ENCODE peak calls at places on chromosome 14, in nine cellular contexts. One of them, this sample, is unnamed.

GRCh38 chr14:101004176-101004575 is 100.7 kb upstream of the RTL1 start:
- DNase-seq in RWPE1: no peak
- DNase-seq in brain microvascular endothelial cell: no peak
- DNase-seq in small intestine: no peak
- DNase-seq in ovary: no peak
- DNase-seq in HL-60: no peak
- DNase-seq in PC-3: no peak
- DNase-seq in left ventricle myocardium inferior: no peak
- DNase-seq in Peyer's patch: no peak
- DNase-seq in this sample: no peak

GRCh38 chr14:74333909-74334308 is 14.4 kb upstream of the VRTN start:
- DNase-seq in RWPE1: no peak
- DNase-seq in brain microvascular endothelial cell: peak; percentile 61
- DNase-seq in small intestine: no peak
- DNase-seq in ovary: no peak
- DNase-seq in HL-60: no peak
- DNase-seq in PC-3: no peak
- DNase-seq in left ventricle myocardium inferior: no peak
- DNase-seq in Peyer's patch: no peak
- DNase-seq in this sample: no peak

GRCh38 chr14:21868442-21869046 is 194.9 kb upstream of the OR4E1 start:
- DNase-seq in RWPE1: peak; percentile 39
- DNase-seq in brain microvascular endothelial cell: peak; percentile 80
- DNase-seq in small intestine: peak; percentile 54
- DNase-seq in ovary: no peak
- DNase-seq in HL-60: no peak
- DNase-seq in PC-3: peak; percentile 78
- DNase-seq in left ventricle myocardium inferior: no peak
- DNase-seq in Peyer's patch: peak; percentile 60
- DNase-seq in this sample: peak; percentile 86

GRCh38 chr14:90060312-90060964 is 1.4 kb upstream of the KCNK13 start:
- DNase-seq in RWPE1: peak; percentile 65
- DNase-seq in brain microvascular endothelial cell: peak; percentile 13
- DNase-seq in small intestine: peak; percentile 52
- DNase-seq in ovary: no peak
- DNase-seq in HL-60: peak; percentile 27
- DNase-seq in PC-3: peak; percentile 65
- DNase-seq in left ventricle myocardium inferior: peak; percentile 42
- DNase-seq in Peyer's patch: no peak
- DNase-seq in this sample: peak; percentile 73

GRCh38 chr14:25050494-25051170 is 685 bp upstream of the STXBP6 start:
- DNase-seq in RWPE1: no peak
- DNase-seq in brain microvascular endothelial cell: peak; percentile 2
- DNase-seq in small intestine: peak; percentile 37
- DNase-seq in ovary: no peak
- DNase-seq in HL-60: no peak
- DNase-seq in PC-3: peak; percentile 38
- DNase-seq in left ventricle myocardium inferior: no peak
- DNase-seq in Peyer's patch: no peak
- DNase-seq in this sample: no peak

GRCh38 chr14:29926701-29927595 is 699 bp downstream of the PRKD1 start:
- DNase-seq in RWPE1: peak; percentile 38
- DNase-seq in brain microvascular endothelial cell: peak; percentile 3
- DNase-seq in small intestine: peak; percentile 29
- DNase-seq in ovary: peak; percentile 45
- DNase-seq in HL-60: no peak
- DNase-seq in PC-3: peak; percentile 53
- DNase-seq in left ventricle myocardium inferior: peak; percentile 49
- DNase-seq in Peyer's patch: no peak
- DNase-seq in this sample: no peak

GRCh38 chr14:26841920-26842741 is 244.3 kb upstream of the NOVA1 start:
- DNase-seq in RWPE1: peak; percentile 64
- DNase-seq in brain microvascular endothelial cell: peak; percentile 53
- DNase-seq in small intestine: no peak
- DNase-seq in ovary: peak; percentile 82
- DNase-seq in HL-60: no peak
- DNase-seq in PC-3: peak; percentile 98
- DNase-seq in left ventricle myocardium inferior: no peak
- DNase-seq in Peyer's patch: peak; percentile 16
- DNase-seq in this sample: no peak

GRCh38 chr14:35034440-35034833 is 11.6 kb upstream of the FAM177A1 start:
- DNase-seq in RWPE1: no peak
- DNase-seq in brain microvascular endothelial cell: no peak
- DNase-seq in small intestine: no peak
- DNase-seq in ovary: no peak
- DNase-seq in HL-60: no peak
- DNase-seq in PC-3: no peak
- DNase-seq in left ventricle myocardium inferior: no peak
- DNase-seq in Peyer's patch: no peak
- DNase-seq in this sample: no peak

GRCh38 chr14:72822946-72823611 is 70.8 kb downstream of the DPF3 start:
- DNase-seq in RWPE1: no peak
- DNase-seq in brain microvascular endothelial cell: no peak
- DNase-seq in small intestine: no peak
- DNase-seq in ovary: no peak
- DNase-seq in HL-60: no peak
- DNase-seq in PC-3: no peak
- DNase-seq in left ventricle myocardium inferior: peak; percentile 58
- DNase-seq in Peyer's patch: no peak
- DNase-seq in this sample: no peak

GRCh38 chr14:37429618-37430017 is 165.4 kb downstream of the FOXA1 start:
- DNase-seq in RWPE1: no peak
- DNase-seq in brain microvascular endothelial cell: no peak
- DNase-seq in small intestine: no peak
- DNase-seq in ovary: no peak
- DNase-seq in HL-60: no peak
- DNase-seq in PC-3: no peak
- DNase-seq in left ventricle myocardium inferior: no peak
- DNase-seq in Peyer's patch: no peak
- DNase-seq in this sample: no peak
- H3K27ac ChIP-seq in RWPE1: no peak overlapping the region
- H3K27ac ChIP-seq in brain microvascular endothelial cell: no peak overlapping the region
- H3K27ac ChIP-seq in small intestine: no peak overlapping the region
- H3K27ac ChIP-seq in ovary: no peak overlapping the region
- H3K27ac ChIP-seq in HL-60: no peak overlapping the region
- H3K27ac ChIP-seq in PC-3: no peak overlapping the region
- H3K27ac ChIP-seq in left ventricle myocardium inferior: no peak overlapping the region
- H3K27ac ChIP-seq in Peyer's patch: no peak overlapping the region
- H3K27ac ChIP-seq in this sample: no peak overlapping the region

DNA sequence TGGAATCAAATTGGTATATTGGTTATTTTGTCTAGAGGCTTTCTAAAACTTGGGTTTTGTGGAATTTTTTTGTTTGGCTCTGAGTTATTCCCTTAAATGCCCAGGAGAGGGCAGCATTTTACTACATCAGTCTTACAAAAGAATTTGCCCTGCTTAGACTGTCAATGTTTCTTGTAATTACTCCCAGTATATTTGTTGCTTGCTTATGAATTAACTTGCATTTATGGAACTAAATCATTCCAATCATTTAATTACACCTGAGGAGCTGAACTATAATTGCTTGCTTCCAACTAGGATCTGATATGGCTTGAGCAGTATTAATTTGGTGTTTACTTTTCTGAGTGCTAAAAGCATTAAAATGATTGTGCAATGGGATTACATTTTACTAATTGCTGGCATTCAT is 48.7 kb downstream of the MIPOL1 start:
- DNase-seq in RWPE1: peak; percentile 41
- DNase-seq in brain microvascular endothelial cell: peak; percentile 10
- DNase-seq in small intestine: peak; percentile 80
- DNase-seq in ovary: no peak
- DNase-seq in HL-60: no peak
- DNase-seq in PC-3: peak; percentile 79
- DNase-seq in left ventricle myocardium inferior: no peak
- DNase-seq in Peyer's patch: no peak
- DNase-seq in this sample: no peak
- H3K27ac ChIP-seq in RWPE1: no peak overlapping the region
- H3K27ac ChIP-seq in brain microvascular endothelial cell: no peak overlapping the region
- H3K27ac ChIP-seq in small intestine: no peak overlapping the region
- H3K27ac ChIP-seq in ovary: no peak overlapping the region
- H3K27ac ChIP-seq in HL-60: no peak overlapping the region
- H3K27ac ChIP-seq in PC-3: no peak overlapping the region
- H3K27ac ChIP-seq in left ventricle myocardium inferior: no peak overlapping the region
- H3K27ac ChIP-seq in Peyer's patch: no peak overlapping the region
- H3K27ac ChIP-seq in this sample: no peak overlapping the region

GRCh38 chr14:99599440-99599839 is 4.6 kb downstream of the CCDC85C start:
- DNase-seq in RWPE1: no peak
- DNase-seq in brain microvascular endothelial cell: no peak
- DNase-seq in small intestine: peak; percentile 78
- DNase-seq in ovary: no peak
- DNase-seq in HL-60: no peak
- DNase-seq in PC-3: no peak
- DNase-seq in left ventricle myocardium inferior: no peak
- DNase-seq in Peyer's patch: no peak
- DNase-seq in this sample: no peak

GRCh38 chr14:99597911-99598600 is 6.0 kb downstream of the CCDC85C start:
- DNase-seq in RWPE1: no peak
- DNase-seq in brain microvascular endothelial cell: no peak
- DNase-seq in small intestine: no peak
- DNase-seq in ovary: no peak
- DNase-seq in HL-60: no peak
- DNase-seq in PC-3: no peak
- DNase-seq in left ventricle myocardium inferior: no peak
- DNase-seq in Peyer's patch: no peak
- DNase-seq in this sample: no peak

GRCh38 chr14:99600232-99600888 is 3.6 kb downstream of the CCDC85C start:
- DNase-seq in RWPE1: no peak
- DNase-seq in brain microvascular endothelial cell: no peak
- DNase-seq in small intestine: peak; percentile 49
- DNase-seq in ovary: no peak
- DNase-seq in HL-60: no peak
- DNase-seq in PC-3: no peak
- DNase-seq in left ventricle myocardium inferior: no peak
- DNase-seq in Peyer's patch: no peak
- DNase-seq in this sample: no peak

GRCh38 chr14:99596772-99597171 is 7.2 kb downstream of the CCDC85C start:
- DNase-seq in RWPE1: no peak
- DNase-seq in brain microvascular endothelial cell: no peak
- DNase-seq in small intestine: peak; percentile 94
- DNase-seq in ovary: no peak
- DNase-seq in HL-60: no peak
- DNase-seq in PC-3: no peak
- DNase-seq in left ventricle myocardium inferior: no peak
- DNase-seq in Peyer's patch: no peak
- DNase-seq in this sample: no peak

DNA sequence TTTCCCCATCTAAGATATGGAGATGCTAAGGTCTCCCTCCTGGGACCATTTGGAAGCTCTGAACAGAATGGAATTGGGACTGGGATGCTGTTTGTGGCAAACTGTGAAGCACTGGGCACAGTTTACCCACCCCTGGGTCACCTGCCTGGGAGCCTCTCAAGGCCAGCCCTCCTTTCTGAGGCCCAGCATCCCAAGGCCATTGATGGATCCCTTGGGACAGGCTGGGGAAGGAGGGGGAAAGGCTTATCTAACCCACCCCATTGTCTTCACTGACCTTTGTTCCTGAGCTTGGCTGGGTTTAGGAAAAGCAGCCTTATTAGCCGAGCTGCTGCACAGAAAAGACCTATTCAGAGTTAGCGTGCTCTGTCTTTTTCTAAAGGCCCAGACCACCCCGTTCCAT is 5.2 kb downstream of the CCDC85C start:
- DNase-seq in RWPE1: no peak
- DNase-seq in brain microvascular endothelial cell: no peak
- DNase-seq in small intestine: peak; percentile 47
- DNase-seq in ovary: no peak
- DNase-seq in HL-60: no peak
- DNase-seq in PC-3: no peak
- DNase-seq in left ventricle myocardium inferior: no peak
- DNase-seq in Peyer's patch: no peak
- DNase-seq in this sample: no peak
- H3K27ac ChIP-seq in RWPE1: peak overlapping the region; percentile 57
- H3K27ac ChIP-seq in brain microvascular endothelial cell: no peak overlapping the region
- H3K27ac ChIP-seq in small intestine: peak overlapping the region; percentile 61
- H3K27ac ChIP-seq in ovary: no peak overlapping the region
- H3K27ac ChIP-seq in HL-60: no peak overlapping the region
- H3K27ac ChIP-seq in PC-3: no peak overlapping the region
- H3K27ac ChIP-seq in left ventricle myocardium inferior: peak overlapping the region; percentile 93
- H3K27ac ChIP-seq in Peyer's patch: no peak overlapping the region
- H3K27ac ChIP-seq in this sample: no peak overlapping the region

GRCh38 chr14:70237710-70238109 is 49.0 kb upstream of the SLC8A3 start:
- DNase-seq in RWPE1: no peak
- DNase-seq in brain microvascular endothelial cell: no peak
- DNase-seq in small intestine: no peak
- DNase-seq in ovary: no peak
- DNase-seq in HL-60: no peak
- DNase-seq in PC-3: no peak
- DNase-seq in left ventricle myocardium inferior: no peak
- DNase-seq in Peyer's patch: no peak
- DNase-seq in this sample: no peak
- H3K27ac ChIP-seq in RWPE1: no peak overlapping the region
- H3K27ac ChIP-seq in brain microvascular endothelial cell: no peak overlapping the region
- H3K27ac ChIP-seq in small intestine: no peak overlapping the region
- H3K27ac ChIP-seq in ovary: no peak overlapping the region
- H3K27ac ChIP-seq in HL-60: no peak overlapping the region
- H3K27ac ChIP-seq in PC-3: no peak overlapping the region
- H3K27ac ChIP-seq in left ventricle myocardium inferior: no peak overlapping the region
- H3K27ac ChIP-seq in Peyer's patch: no peak overlapping the region
- H3K27ac ChIP-seq in this sample: no peak overlapping the region

GRCh38 chr14:99350751-99351150 is 78.8 kb upstream of the BCL11B start:
- DNase-seq in RWPE1: no peak
- DNase-seq in brain microvascular endothelial cell: no peak
- DNase-seq in small intestine: no peak
- DNase-seq in ovary: no peak
- DNase-seq in HL-60: no peak
- DNase-seq in PC-3: no peak
- DNase-seq in left ventricle myocardium inferior: no peak
- DNase-seq in Peyer's patch: no peak
- DNase-seq in this sample: no peak
- H3K27ac ChIP-seq in RWPE1: no peak overlapping the region
- H3K27ac ChIP-seq in brain microvascular endothelial cell: no peak overlapping the region
- H3K27ac ChIP-seq in small intestine: no peak overlapping the region
- H3K27ac ChIP-seq in ovary: no peak overlapping the region
- H3K27ac ChIP-seq in HL-60: no peak overlapping the region
- H3K27ac ChIP-seq in PC-3: no peak overlapping the region
- H3K27ac ChIP-seq in left ventricle myocardium inferior: no peak overlapping the region
- H3K27ac ChIP-seq in Peyer's patch: no peak overlapping the region
- H3K27ac ChIP-seq in this sample: no peak overlapping the region